ENCODE peak calls at places on chromosomes 3 and 15, in nine cellular contexts. N is uterus, Z is Peyer's patch, D is HepG2, B is upper lobe of left lung, Q is NB4, L is endothelial cell of umbilical vein, A is HCT116, V is tibial nerve. T is an unnamed sample.

GRCh38 chr3:76724075-76724474 is 315.8 kb upstream of the ROBO2 start:
- DNase-seq in N (no peak), Z (no peak), D (no peak), B (no peak), Q (no peak), L (no peak), A (no peak), V (no peak), T (no peak)

GRCh38 chr3:149179225-149179624 is 42.4 kb downstream of the CP start:
- DNase-seq in N (no peak), Z (no peak), D (no peak), B (no peak), Q (no peak), L (peak; percentile 65), A (no peak), V (no peak), T (no peak)

GRCh38 chr3:53258600-53259426 is 3.0 kb upstream of the TKT start:
- DNase-seq in N (no peak), Z (no peak), D (peak; percentile 47), B (no peak), Q (no peak), L (no peak), A (no peak), V (no peak), T (no peak)

GRCh38 chr15:92033319-92033718 is 179.8 kb downstream of the SLCO3A1 start:
- DNase-seq in N (no peak), Z (no peak), D (no peak), B (no peak), Q (no peak), L (no peak), A (no peak), V (no peak), T (no peak)

GRCh38 chr3:175469124-175469523 is 610.0 kb downstream of the NAALADL2 start:
- DNase-seq in N (no peak), Z (no peak), D (no peak), B (no peak), Q (no peak), L (no peak), A (no peak), V (no peak), T (no peak)

GRCh38 chr3:56911363-56911762 is 109.6 kb upstream of the ARHGEF3 start:
- DNase-seq in N (no peak), Z (no peak), D (no peak), B (no peak), Q (no peak), L (peak; percentile 54), A (no peak), V (no peak), T (no peak)

GRCh38 chr3:197736010-197736490 is 654 bp downstream of the RUBCN start:
- DNase-seq in N (no peak), Z (peak; percentile 66), D (no peak), B (peak; percentile 39), Q (peak; percentile 28), L (no peak), A (no peak), V (no peak), T (no peak)

GRCh38 chr3:194166682-194167479 is 30.9 kb downstream of the HES1 start:
- DNase-seq in N (peak; percentile 57), Z (no peak), D (no peak), B (peak; percentile 28), Q (peak; percentile 59), L (peak; percentile 63), A (no peak), V (no peak), T (no peak)

GRCh38 chr3:174495928-174496327 is 363.2 kb upstream of the NAALADL2 start:
- DNase-seq in N (no peak), Z (no peak), D (no peak), B (no peak), Q (no peak), L (no peak), A (no peak), V (no peak), T (no peak)

GRCh38 chr15:91953432-91953831 is 99.9 kb downstream of the SLCO3A1 start:
- DNase-seq in N (no peak), Z (no peak), D (no peak), B (no peak), Q (no peak), L (no peak), A (no peak), V (no peak), T (peak; percentile 74)

GRCh38 chr3:58521002-58521670 is 15.9 kb downstream of the ACOX2 start:
- DNase-seq in N (no peak), Z (no peak), D (peak; percentile 81), B (no peak), Q (peak; percentile 83), L (no peak), A (no peak), V (no peak), T (no peak)

GRCh38 chr3:193796089-193796488 is 203.1 kb downstream of the OPA1 start:
- DNase-seq in N (no peak), Z (no peak), D (no peak), B (no peak), Q (no peak), L (no peak), A (no peak), V (no peak), T (no peak)

GRCh38 chr3:38317186-38317759 is 29.3 kb upstream of the XYLB start:
- DNase-seq in N (no peak), Z (no peak), D (no peak), B (no peak), Q (no peak), L (no peak), A (no peak), V (no peak), T (no peak)

GRCh38 chr3:148873270-148873927 is 8.3 kb downstream of the CPA3 start:
- DNase-seq in N (no peak), Z (no peak), D (peak; percentile 19), B (no peak), Q (no peak), L (peak; percentile 59), A (no peak), V (no peak), T (no peak)

GRCh38 chr3:141071681-141072260 is 20.6 kb downstream of the SPSB4 start:
- DNase-seq in N (no peak), Z (no peak), D (no peak), B (no peak), Q (no peak), L (no peak), A (no peak), V (no peak), T (no peak)

GRCh38 chr3:52193059-52193458 is 4.9 kb upstream of the ALAS1 start:
- DNase-seq in N (peak; percentile 42), Z (no peak), D (no peak), B (no peak), Q (no peak), L (no peak), A (no peak), V (no peak), T (no peak)

GRCh38 chr15:73955851-73956250 is 29.6 kb downstream of the LOXL1 start:
- DNase-seq in N (no peak), Z (no peak), D (no peak), B (peak; percentile 18), Q (no peak), L (no peak), A (no peak), V (no peak), T (no peak)

GRCh38 chr15:73955326-73955725 is 29.1 kb downstream of the LOXL1 start:
- DNase-seq in N (no peak), Z (no peak), D (no peak), B (peak; percentile 12), Q (no peak), L (no peak), A (no peak), V (no peak), T (no peak)

GRCh38 chr15:73957276-73957675 is 31.0 kb downstream of the LOXL1 start:
- DNase-seq in N (no peak), Z (no peak), D (no peak), B (no peak), Q (peak; percentile 52), L (no peak), A (no peak), V (no peak), T (no peak)

GRCh38 chr15:73957785-73958184 is 31.5 kb downstream of the LOXL1 start:
- DNase-seq in N (no peak), Z (no peak), D (no peak), B (no peak), Q (no peak), L (no peak), A (no peak), V (no peak), T (peak; percentile 48)

DNA sequence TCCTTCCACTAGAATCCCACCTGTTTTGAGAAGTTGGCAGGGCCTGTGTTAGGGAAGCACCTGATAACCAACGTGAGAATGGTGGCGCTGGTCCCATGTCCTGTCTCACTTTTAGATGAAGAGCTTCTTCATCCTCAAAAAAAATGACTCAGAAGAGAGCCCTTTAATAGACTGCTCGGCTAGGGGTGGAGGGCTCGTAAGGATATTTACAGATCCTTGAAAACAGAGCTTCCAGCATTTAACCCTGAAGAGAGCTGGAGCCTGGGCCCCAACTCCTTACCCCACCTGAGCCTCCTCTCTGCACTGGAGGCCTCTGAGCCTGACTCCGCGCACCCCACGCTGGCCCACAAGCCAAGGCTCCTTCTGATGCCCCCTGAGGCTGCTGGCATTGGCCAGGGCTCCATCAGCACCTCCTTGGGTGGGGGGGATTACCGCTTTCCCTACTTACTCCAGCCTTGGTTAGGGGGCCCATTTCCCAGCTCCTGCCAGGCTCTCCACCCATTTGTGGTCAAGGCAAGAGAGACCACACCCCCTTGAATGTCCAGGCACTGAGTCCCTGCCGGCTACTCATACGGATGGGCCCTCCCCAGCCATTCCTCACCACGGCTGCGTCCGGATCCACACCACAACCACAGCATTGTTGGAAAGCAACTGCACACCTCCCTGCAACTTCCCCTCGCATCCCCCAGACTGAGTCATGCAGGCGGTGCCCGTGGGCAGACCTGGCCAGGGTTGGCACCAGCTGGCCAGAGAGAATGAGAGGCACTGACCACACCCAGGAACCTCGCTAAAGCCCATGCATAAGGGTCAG is 30.2 kb downstream of the LOXL1 start:
- DNase-seq in N (peak; percentile 62), Z (no peak), D (no peak), B (peak; percentile 24), Q (peak; percentile 74), L (peak; percentile 77), A (peak; percentile 79), V (no peak), T (peak; percentile 86)
- TF ChIP-seq POLR2A in N (no peak), Z (no peak), D (no peak), B (no peak), Q (no peak), L (no peak), A (no peak), V (no peak), T (no peak)

GRCh38 chr3:13192471-13193213 is 119.4 kb upstream of the IQSEC1 start:
- DNase-seq in N (no peak), Z (no peak), D (peak; percentile 35), B (peak; percentile 18), Q (peak; percentile 25), L (no peak), A (no peak), V (no peak), T (no peak)
- TF ChIP-seq CTCF in N (no peak), Z (no peak), D (peak; percentile 67), B (no peak), Q (peak; percentile 44), L (peak; percentile 5), A (peak; percentile 73), V (peak; percentile 12), T (no peak)

GRCh38 chr15:82712036-82712435 is 2.4 kb upstream of the AP3B2 start:
- DNase-seq in N (no peak), Z (no peak), D (no peak), B (no peak), Q (no peak), L (no peak), A (no peak), V (no peak), T (peak; percentile 28)
- H3K4me3 ChIP-seq in N (no peak overlapping the region), Z (no peak overlapping the region), D (no peak overlapping the region), B (no peak overlapping the region), Q (no peak overlapping the region), L (no peak overlapping the region), A (no peak overlapping the region), V (no peak overlapping the region), T (no peak overlapping the region)

GRCh38 chr3:112333002-112333385 is at the start of gene CD200:
- DNase-seq in N (peak; percentile 74), Z (peak; percentile 58), D (no peak), B (peak; percentile 33), Q (no peak), L (peak; percentile 62), A (no peak), V (peak; percentile 32), T (peak; percentile 90)
- TF ChIP-seq POLR2A in N (peak; percentile 48), Z (no peak), D (no peak), B (no peak), Q (no peak), L (no peak), A (no peak), V (peak; percentile 52), T (no peak)

T was measured in lower leg skin.